ENCODE peak calls at places on chromosomes 2 and 18, in six cellular contexts. L is transverse colon; M is stimulated activated naive B cell treated with anti-CD40 and anti-IgM and Interleukin-4, amounts not matched to agents 10 μg/mL and 1 μg/mL and 100 μg/mL, for 72 hours; D is stimulated activated CD8-positive, alpha-beta memory T cell treated with anti-CD3 and anti-CD28 coated beads, Interleukin-15, amount 100 ng/mL, for 24 hours; K is naive B cell; G is NCI-H524 treated with DMSO at 0.1 percent for 48 hours. A is an unnamed sample.

GRCh38 chr2:43327119-43327518 is 100.7 kb upstream of the ZFP36L2 start:
- DNase-seq in K (no peak), G (no peak), M (no peak), D (no peak), L (no peak), A (no peak)

GRCh38 chr18:74281011-74281638 is 10.6 kb downstream of the CYB5A start:
- DNase-seq in G (no peak), D (no peak), M (no peak), L (no peak), K (no peak), A (no peak)

GRCh38 chr2:12607971-12608370 is 108.8 kb upstream of the TRIB2 start:
- DNase-seq in L (no peak), K (no peak), D (no peak), G (no peak), M (no peak), A (peak; percentile 43)

GRCh38 chr2:219733746-219734145 is 106.3 kb downstream of the SLC4A3 start:
- DNase-seq in K (no peak), G (no peak), M (no peak), L (no peak), D (no peak), A (no peak)

GRCh38 chr2:36597532-36598377 is at the start of gene FEZ2:
- DNase-seq in L (peak; percentile 81), K (peak; percentile 65), M (peak; percentile 73), D (peak; percentile 40), G (peak; percentile 27), A (peak; percentile 80)

GRCh38 chr2:55120634-55121359 is 70.5 kb upstream of the RTN4 start:
- DNase-seq in K (no peak), G (peak; percentile 97), M (no peak), L (peak; percentile 16), D (no peak), A (peak; percentile 57)

GRCh38 chr18:31684279-31685096 is at the start of gene B4GALT6:
- DNase-seq in G (no peak), L (peak; percentile 33), M (peak; percentile 6), D (no peak), K (peak; percentile 17), A (peak; percentile 36)

GRCh38 chr2:201110615-201111014 is 5.3 kb upstream of the CFLAR start:
- DNase-seq in G (no peak), M (no peak), L (no peak), D (no peak), K (no peak), A (no peak)

GRCh38 chr18:48801728-48802542 is 148.8 kb downstream of the SMAD7 start:
- DNase-seq in M (no peak), D (no peak), G (no peak), L (peak; percentile 67), K (no peak), A (no peak)

GRCh38 chr2:211429256-211429655 is 872.9 kb downstream of the CPS1 start:
- DNase-seq in D (no peak), L (no peak), K (no peak), M (no peak), G (no peak), A (no peak)

GRCh38 chr18:79781331-79781941 is 16.3 kb upstream of the KCNG2 start:
- DNase-seq in L (peak; percentile 5), G (no peak), M (no peak), D (no peak), K (no peak), A (peak; percentile 37)

GRCh38 chr18:76619342-76620315 is 124.6 kb upstream of the ZNF516 start:
- DNase-seq in D (no peak), G (peak; percentile 52), M (no peak), K (no peak), L (peak; percentile 27), A (peak; percentile 88)

GRCh38 chr2:48306409-48307284 is 223.3 kb upstream of the STON1 start:
- DNase-seq in M (no peak), D (no peak), L (no peak), K (no peak), G (no peak), A (peak; percentile 84)

GRCh38 chr2:102803041-102803896 is 41.4 kb downstream of the TMEM182 start:
- DNase-seq in D (no peak), M (no peak), L (no peak), K (no peak), G (no peak), A (peak; percentile 15)

GRCh38 chr18:49588171-49588570 is 26.3 kb downstream of the LIPG start:
- DNase-seq in G (no peak), K (no peak), D (no peak), L (no peak), M (no peak), A (no peak)

GRCh38 chr2:156399224-156399949 is 36.8 kb upstream of the GPD2 start:
- DNase-seq in D (no peak), G (no peak), L (no peak), M (no peak), K (peak; percentile 4), A (peak; percentile 78)

GRCh38 chr2:120177011-120177621 is 46.1 kb downstream of the TMEM185B start:
- DNase-seq in L (peak; percentile 69), G (no peak), D (peak; percentile 56), K (peak; percentile 89), M (peak; percentile 84), A (no peak)

GRCh38 chr18:40413160-40413559 is 1541.9 kb upstream of the PIK3C3 start:
- DNase-seq in K (no peak), M (no peak), G (peak; percentile 0), D (no peak), L (peak; percentile 19), A (peak; percentile 31)

GRCh38 chr18:60350150-60350549 is 22.4 kb downstream of the MC4R start:
- DNase-seq in D (no peak), L (no peak), G (no peak), M (no peak), K (no peak), A (no peak)

GRCh38 chr2:231037731-231038482 is 584 bp downstream of the C2orf72 start:
- DNase-seq in K (no peak), G (no peak), M (no peak), D (no peak), L (peak; percentile 44), A (no peak)

GRCh38 chr2:113218283-113219091 is 44.7 kb downstream of the PSD4 start:
- DNase-seq in M (no peak), D (no peak), L (peak; percentile 83), K (no peak), G (no peak), A (no peak)

GRCh38 chr18:48149020-48149685 is 218.7 kb upstream of the SMAD2 start:
- DNase-seq in K (no peak), L (no peak), M (no peak), D (no peak), G (no peak), A (no peak)